ENCODE peak calls at places on chromosomes 4 and X, in eight cellular contexts. Z is heart right ventricle; U is naive thymus-derived CD4-positive, alpha-beta T cell; R is RWPE2; M is HepG2; D is neural progenitor cell; A is effector memory CD4-positive, alpha-beta T cell; C is trophoblast cell. P is an unnamed sample.

GRCh38 chr4:102815981-102816380 is 11.4 kb downstream of the UBE2D3 start:
- DNase-seq in M (peak; percentile 66), D (no peak), R (no peak), Z (no peak), A (no peak), U (no peak), C (peak; percentile 87), P (no peak)

GRCh38 chr4:184384056-184384809 is 90.1 kb downstream of the IRF2 start:
- DNase-seq in U (no peak), Z (no peak), C (peak; percentile 32), R (no peak), D (peak; percentile 27), A (no peak), M (peak; percentile 86), P (peak; percentile 43)

GRCh38 chr4:77710125-77710524 is 104.5 kb downstream of the CXCL13 start:
- DNase-seq in A (no peak), D (no peak), Z (no peak), M (peak; percentile 39), U (no peak), C (no peak), R (no peak), P (no peak)

GRCh38 chr4:122434285-122434684 is 22.2 kb downstream of the IL2 start:
- DNase-seq in A (no peak), U (no peak), C (no peak), Z (no peak), R (no peak), D (no peak), M (no peak), P (no peak)

GRCh38 chr4:112704991-112705845 is 68.3 kb downstream of the LARP7 start:
- DNase-seq in Z (peak; percentile 46), C (peak; percentile 43), U (no peak), R (peak; percentile 59), A (no peak), M (peak; percentile 8), D (peak; percentile 72), P (peak; percentile 71)

GRCh38 chr4:74768857-74769525 is 25.3 kb downstream of the BTC start:
- DNase-seq in M (peak; percentile 32), D (no peak), A (no peak), U (no peak), Z (no peak), R (no peak), C (no peak), P (no peak)

GRCh38 chrX:23554304-23554703 is 113.0 kb upstream of the PRDX4 start:
- DNase-seq in M (peak; percentile 6), C (peak; percentile 40), D (peak; percentile 63), U (no peak), Z (no peak), R (no peak), A (no peak), P (no peak)

GRCh38 chr4:136121431-136121830 is 1410.9 kb downstream of the PCDH18 start:
- DNase-seq in M (no peak), A (no peak), C (no peak), R (no peak), D (no peak), Z (no peak), U (no peak), P (no peak)

GRCh38 chr4:79088991-79089705 is 149.9 kb upstream of the PAQR3 start:
- DNase-seq in Z (no peak), A (no peak), C (peak; percentile 77), M (no peak), R (no peak), D (peak; percentile 25), U (no peak), P (no peak)

GRCh38 chr4:175560628-175561027 is 251.4 kb downstream of the GPM6A start:
- DNase-seq in C (peak; percentile 12), R (no peak), Z (no peak), A (no peak), M (no peak), D (no peak), U (no peak), P (no peak)

GRCh38 chr4:152815078-152815477 is 35.3 kb downstream of the ARFIP1 start:
- DNase-seq in R (no peak), A (no peak), D (no peak), Z (no peak), C (peak; percentile 80), M (peak; percentile 10), U (no peak), P (no peak)

GRCh38 chr4:145842224-145842887 is 96.3 kb downstream of the ZNF827 start:
- DNase-seq in U (no peak), D (no peak), R (no peak), M (no peak), A (no peak), C (no peak), Z (no peak), P (no peak)

GRCh38 chrX:109184506-109185139 is 297.3 kb downstream of the GUCY2F start:
- DNase-seq in A (no peak), U (no peak), M (no peak), D (no peak), C (no peak), Z (no peak), R (no peak), P (no peak)

GRCh38 chrX:72609313-72609712 is 36.7 kb upstream of the HDAC8 start:
- DNase-seq in A (no peak), U (no peak), C (peak; percentile 23), M (peak; percentile 0), Z (no peak), D (no peak), R (no peak), P (no peak)

GRCh38 chr4:101356928-101357327 is 9.6 kb upstream of the PPP3CA start:
- DNase-seq in A (no peak), C (peak; percentile 98), D (no peak), Z (no peak), U (no peak), M (peak; percentile 67), R (peak; percentile 92), P (no peak)

GRCh38 chrX:144681501-144681900 is 565.8 kb upstream of the SPANXN1 start:
- DNase-seq in Z (no peak), A (no peak), M (no peak), D (no peak), R (no peak), C (no peak), U (no peak), P (no peak)

GRCh38 chrX:8179653-8180052 is 8.6 kb upstream of the VCX2 start:
- DNase-seq in M (no peak), Z (no peak), U (no peak), C (peak; percentile 10), A (no peak), D (no peak), R (no peak), P (no peak)

GRCh38 chr4:107843394-107843793 is 18.7 kb downstream of the SGMS2 start:
- DNase-seq in D (no peak), M (peak; percentile 37), A (no peak), U (no peak), Z (no peak), R (no peak), C (no peak), P (no peak)

GRCh38 chr4:154294951-154295350 is 196.6 kb downstream of the DCHS2 start:
- DNase-seq in D (no peak), R (no peak), M (no peak), Z (no peak), U (no peak), A (no peak), C (no peak), P (no peak)

GRCh38 chrX:124504106-124504983 is 158.0 kb downstream of the SH2D1A start:
- DNase-seq in U (no peak), R (no peak), M (no peak), D (no peak), A (no peak), C (no peak), Z (no peak), P (no peak)

GRCh38 chrX:45749375-45749774 is 548.7 kb upstream of the DIPK2B start:
- DNase-seq in R (no peak), M (no peak), A (no peak), U (no peak), C (no peak), D (no peak), Z (no peak), P (no peak)

GRCh38 chrX:2696698-2697215 is 5.7 kb downstream of the CD99 start:
- DNase-seq in M (no peak), A (no peak), R (no peak), C (peak; percentile 34), Z (no peak), U (peak; percentile 62), D (no peak), P (no peak)

GRCh38 chrX:1212532-1212931 is at the start of gene CRLF2:
- DNase-seq in C (peak; percentile 18), Z (no peak), U (peak; percentile 36), A (no peak), M (no peak), R (peak; percentile 19), D (no peak), P (no peak)
- H3K4me1 ChIP-seq in C (no peaks in the 10 kb centered on the region), Z (peaks cover 7% of the 10 kb centered on the region), U (peaks cover 6% of the 10 kb centered on the region), A (peaks cover 4% of the 10 kb centered on the region), M (no peaks in the 10 kb centered on the region), R (no peaks in the 10 kb centered on the region), D (peaks cover 4% of the 10 kb centered on the region), P (no peaks in the 10 kb centered on the region)

GRCh38 chrX:148380107-148380506 is 120.3 kb upstream of the AFF2 start:
- DNase-seq in C (no peak), Z (no peak), R (no peak), D (no peak), U (no peak), M (no peak), A (no peak), P (no peak)
- H3K4me3 ChIP-seq in C (no peak overlapping the region), Z (no peak overlapping the region), R (no peak overlapping the region), D (no peak overlapping the region), U (peak overlapping the region; percentile 36), M (no peak overlapping the region), A (no peak overlapping the region), P (no peak overlapping the region)

DNA sequence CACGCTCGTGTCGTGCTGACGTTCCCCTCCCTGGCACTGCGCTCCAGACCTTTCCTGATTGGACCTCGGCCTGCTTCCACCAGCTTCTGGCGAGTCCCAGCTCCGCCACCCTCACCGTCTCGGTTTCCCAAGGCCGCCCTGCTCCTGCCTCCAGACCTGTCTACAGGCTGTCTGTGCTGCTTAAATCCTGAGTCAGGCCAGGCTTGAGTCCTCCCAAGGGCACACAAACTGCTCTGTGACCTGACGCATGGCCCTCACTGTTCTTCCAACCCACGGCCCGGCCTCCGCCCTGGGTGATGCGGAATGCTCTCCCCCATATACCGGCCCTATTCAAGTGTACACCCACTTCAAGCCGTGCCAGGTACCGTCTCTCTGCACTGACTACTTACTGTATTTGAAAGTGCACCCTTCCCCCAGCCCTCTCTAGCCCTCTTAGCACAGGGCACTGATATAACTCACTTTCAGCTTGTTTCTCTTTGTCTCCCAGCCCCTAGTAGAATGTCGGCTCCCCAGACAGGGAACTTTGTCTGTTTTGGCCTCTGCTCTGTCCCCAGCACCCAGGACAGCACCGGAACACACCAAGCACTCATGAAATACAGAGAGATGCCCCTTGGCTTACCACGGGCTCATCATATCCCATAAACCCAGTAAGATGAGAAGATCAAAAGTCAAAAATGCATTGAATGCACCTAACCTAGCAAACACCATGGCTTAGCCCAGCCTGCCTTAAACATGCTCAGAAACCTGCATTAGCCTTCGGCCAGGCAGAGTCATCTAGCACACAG is 63.1 kb upstream of the AFAP1 start:
- DNase-seq in M (no peak), D (no peak), C (no peak), U (no peak), Z (no peak), R (no peak), A (no peak), P (no peak)
- H3K4me1 ChIP-seq in M (peaks cover 17% of the 10 kb centered on the region), D (no peaks in the 10 kb centered on the region), C (no peaks in the 10 kb centered on the region), U (no peaks in the 10 kb centered on the region), Z (no peaks in the 10 kb centered on the region), R (no peaks in the 10 kb centered on the region), A (no peaks in the 10 kb centered on the region), P (no peaks in the 10 kb centered on the region)

GRCh38 chr4:2932561-2932950 is 30.6 kb downstream of the NOP14 start:
- DNase-seq in C (no peak), R (peak; percentile 46), U (no peak), M (no peak), A (no peak), Z (peak; percentile 27), D (no peak), P (peak; percentile 32)
- H3K4me3 ChIP-seq in C (no peak overlapping the region), R (no peak overlapping the region), U (peak overlapping the region; percentile 43), M (no peak overlapping the region), A (no peak overlapping the region), Z (no peak overlapping the region), D (no peak overlapping the region), P (no peak overlapping the region)

P was measured in ovary.